ENCODE peak calls at places on chromosome 13, in eight cellular contexts. V is left lung, Y is fibroblast of lung, S is neural progenitor cell, Q is adrenal gland, J is Peyer's patch, N is transverse colon, B is mucosa of descending colon. O is an unnamed sample.
A peak's percentile ranks its signal among the peaks of the same experiment; 100 is the strongest.

GRCh38 chr13:85278851-85279250 is 520.4 kb downstream of the SLITRK6 start:
- DNase-seq in N (no peak), J (no peak), Y (no peak), Q (no peak), B (no peak), S (no peak), V (no peak), O (no peak)

GRCh38 chr13:58369941-58370340 is 738.4 kb downstream of the PCDH17 start:
- DNase-seq in V (no peak), S (no peak), N (no peak), Y (no peak), Q (no peak), B (no peak), J (no peak), O (no peak)

GRCh38 chr13:44207476-44207875 is 166.1 kb upstream of the SERP2 start:
- DNase-seq in V (no peak), N (no peak), J (no peak), Y (no peak), B (no peak), S (no peak), Q (no peak), O (no peak)

GRCh38 chr13:44052843-44053607 is 173.3 kb downstream of the LACC1 start:
- DNase-seq in N (peak; percentile 17), B (no peak), Q (no peak), V (peak; percentile 34), J (no peak), S (peak; percentile 54), Y (peak; percentile 70), O (no peak)

GRCh38 chr13:95426631-95427030 is 125.4 kb upstream of the ABCC4 start:
- DNase-seq in J (no peak), Y (no peak), V (no peak), B (no peak), Q (no peak), S (no peak), N (no peak), O (peak; percentile 26)

GRCh38 chr13:50320297-50320862 is 305.1 kb downstream of the KCNRG start:
- DNase-seq in J (no peak), V (no peak), Q (no peak), Y (peak; percentile 84), B (no peak), S (no peak), N (no peak), O (no peak)

GRCh38 chr13:44103721-44104490 is 224.2 kb downstream of the LACC1 start:
- DNase-seq in S (no peak), Q (no peak), V (no peak), Y (no peak), J (no peak), N (peak; percentile 29), B (peak; percentile 54), O (no peak)

GRCh38 chr13:72782717-72783116 is 784 bp downstream of the PIBF1 start:
- DNase-seq in S (peak; percentile 2), Y (peak; percentile 50), N (no peak), B (no peak), V (no peak), Q (no peak), J (no peak), O (no peak)

GRCh38 chr13:44218501-44219240 is 155.0 kb upstream of the SERP2 start:
- DNase-seq in J (no peak), V (peak; percentile 79), Y (peak; percentile 46), N (peak; percentile 60), B (peak; percentile 60), Q (no peak), S (no peak), O (no peak)

GRCh38 chr13:70960841-70961443 is 852.7 kb upstream of the KLHL1 start:
- DNase-seq in S (peak; percentile 42), V (no peak), J (no peak), B (no peak), N (no peak), Y (peak; percentile 28), Q (no peak), O (peak; percentile 32)

GRCh38 chr13:110210604-110210985 is 96.4 kb downstream of the COL4A1 start:
- DNase-seq in V (no peak), S (no peak), Q (no peak), J (no peak), Y (no peak), N (no peak), B (no peak), O (no peak)

GRCh38 chr13:61466280-61466679 is 50.6 kb upstream of the PCDH20 start:
- DNase-seq in N (no peak), Q (no peak), S (peak; percentile 18), J (no peak), Y (no peak), V (no peak), B (no peak), O (peak; percentile 13)

GRCh38 chr13:100944791-100945345 is 270.3 kb upstream of the TMTC4 start:
- DNase-seq in J (no peak), Q (no peak), B (no peak), V (no peak), S (no peak), N (no peak), Y (no peak), O (no peak)

GRCh38 chr13:109743706-109744453 is 42.5 kb downstream of the IRS2 start:
- DNase-seq in J (no peak), B (no peak), S (no peak), N (peak; percentile 56), V (no peak), Y (peak; percentile 79), Q (no peak), O (peak; percentile 58)

GRCh38 chr13:102897371-102898138 is 51.7 kb downstream of the ERCC5 start:
- DNase-seq in B (no peak), V (no peak), N (no peak), J (no peak), S (no peak), Y (no peak), Q (peak; percentile 29), O (no peak)

GRCh38 chr13:49791753-49792549 is 531 bp downstream of the KPNA3 start:
- DNase-seq in S (peak; percentile 66), Y (peak; percentile 55), J (no peak), Q (peak; percentile 60), B (peak; percentile 76), V (peak; percentile 49), N (peak; percentile 58), O (peak; percentile 57)

GRCh38 chr13:57640582-57640981 is 9.0 kb downstream of the PCDH17 start:
- DNase-seq in Q (no peak), N (no peak), B (no peak), Y (peak; percentile 73), V (no peak), J (no peak), S (no peak), O (no peak)

GRCh38 chr13:97212540-97213146 is 9.5 kb upstream of the MBNL2 start:
- DNase-seq in J (no peak), N (peak; percentile 36), B (no peak), Y (no peak), S (no peak), V (no peak), Q (peak; percentile 45), O (peak; percentile 34)

GRCh38 chr13:113550453-113550852 is 34.1 kb upstream of the TFDP1 start:
- DNase-seq in J (peak; percentile 8), V (peak; percentile 14), S (no peak), Q (no peak), B (no peak), Y (no peak), N (peak; percentile 0), O (no peak)

GRCh38 chr13:32731576-32731975 is 145.3 kb downstream of the PDS5B start:
- DNase-seq in Y (peak; percentile 45), J (no peak), S (no peak), N (no peak), Q (no peak), V (no peak), B (no peak), O (no peak)

GRCh38 chr13:40235160-40235796 is 431.2 kb downstream of the FOXO1 start:
- DNase-seq in V (no peak), B (no peak), Q (no peak), Y (no peak), J (no peak), S (no peak), N (no peak), O (no peak)
- H3K4me1 ChIP-seq in V (no peaks in the 10 kb centered on the region), B (no peaks in the 10 kb centered on the region), Q (peaks cover 10% of the 10 kb centered on the region), Y (peaks cover 7% of the 10 kb centered on the region), J (no peaks in the 10 kb centered on the region), S (peaks cover 24% of the 10 kb centered on the region), N (no peaks in the 10 kb centered on the region), O (no peaks in the 10 kb centered on the region)

GRCh38 chr13:90615236-90615635 is 732.3 kb upstream of the MIR17HG start:
- DNase-seq in Y (no peak), S (no peak), B (no peak), J (no peak), V (no peak), N (no peak), Q (no peak), O (no peak)

GRCh38 chr13:90613076-90613795 is 734.3 kb upstream of the MIR17HG start:
- DNase-seq in J (no peak), N (no peak), Q (no peak), V (no peak), B (no peak), Y (no peak), S (no peak), O (no peak)

GRCh38 chr13:90618133-90618532 is 729.4 kb upstream of the MIR17HG start:
- DNase-seq in B (no peak), S (peak; percentile 8), V (no peak), Q (no peak), J (no peak), N (no peak), Y (no peak), O (no peak)

DNA sequence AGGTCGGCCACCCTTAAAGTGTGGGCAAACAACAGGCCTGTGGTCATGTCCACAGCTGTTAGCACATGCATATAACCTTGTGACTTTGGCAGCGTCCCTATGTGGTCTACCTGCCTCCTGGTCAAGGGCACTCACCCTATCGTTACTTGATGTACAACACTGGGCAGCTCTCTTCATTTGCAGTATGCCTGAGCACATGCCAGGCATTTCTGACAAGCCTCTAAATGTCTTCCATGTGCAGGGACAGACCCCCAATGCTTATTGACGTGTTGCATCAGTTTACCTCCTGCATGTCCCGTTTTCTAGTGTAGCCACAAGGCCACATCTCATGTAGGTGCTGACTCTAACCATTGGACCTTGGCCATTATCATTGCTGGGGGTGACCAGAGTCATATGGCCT is 731.7 kb upstream of the MIR17HG start:
- DNase-seq in J (no peak), S (no peak), Y (no peak), N (no peak), Q (no peak), B (no peak), V (no peak), O (no peak)
- H3K9me3 ChIP-seq in J (no peaks in the 10 kb centered on the region), S (no peaks in the 10 kb centered on the region), Y (no peaks in the 10 kb centered on the region), N (no peaks in the 10 kb centered on the region), Q (no peaks in the 10 kb centered on the region), B (no peaks in the 10 kb centered on the region), V (peaks cover 3% of the 10 kb centered on the region), O (no peaks in the 10 kb centered on the region)

DNA sequence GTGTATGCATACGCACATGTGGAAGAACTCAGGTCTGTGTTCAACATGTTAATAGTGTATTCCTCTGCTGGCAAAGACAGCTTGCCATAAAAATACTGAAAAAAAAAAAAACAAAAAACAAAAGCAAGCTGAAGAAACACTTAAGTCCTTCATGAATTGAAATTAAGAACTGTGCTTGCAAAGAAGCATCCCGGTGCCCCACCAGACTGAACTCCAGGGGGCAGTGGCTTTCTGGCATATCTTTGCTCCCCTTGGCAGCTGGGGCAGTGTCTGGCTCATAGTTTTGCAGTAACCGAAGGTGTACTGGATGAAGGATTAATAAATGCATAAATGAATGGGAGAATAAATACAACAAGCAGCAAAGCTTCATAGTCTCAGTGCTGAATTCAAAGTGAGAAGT is 187.6 kb downstream of the LHFPL6 start:
- DNase-seq in V (no peak), S (peak; percentile 54), B (no peak), J (no peak), Y (peak; percentile 47), N (no peak), Q (peak; percentile 29), O (peak; percentile 22)
- TF ChIP-seq CTCF in V (peak; percentile 23), S (peak; percentile 60), B (no peak), J (no peak), Y (peak; percentile 70), N (peak; percentile 23), Q (peak; percentile 48), O (peak; percentile 37)

GRCh38 chr13:40604135-40604534 is 62.3 kb downstream of the FOXO1 start:
- DNase-seq in J (no peak), N (no peak), S (no peak), V (no peak), Q (no peak), B (no peak), Y (no peak), O (no peak)
- H3K4me1 ChIP-seq in J (peaks cover 4% of the 10 kb centered on the region), N (peaks cover 9% of the 10 kb centered on the region), S (no peaks in the 10 kb centered on the region), V (peaks cover 3% of the 10 kb centered on the region), Q (no peaks in the 10 kb centered on the region), B (no peaks in the 10 kb centered on the region), Y (no peaks in the 10 kb centered on the region), O (no peaks in the 10 kb centered on the region)

O was measured in BE2C.